ENCODE peak calls at places on chromosome 15, in six cellular contexts. R is A549, D is retinal pigment epithelial cell, Z is pancreas, G is fibroblast of lung, O is psoas muscle. I is an unnamed sample.

GRCh38 chr15:71072423-71072822 is 42.8 kb upstream of the THSD4 start:
- DNase-seq in Z (no peak), D (no peak), G (no peak), R (no peak), O (no peak), I (no peak)

GRCh38 chr15:90840954-90841353 is 27.4 kb upstream of the FURIN start:
- DNase-seq in Z (no peak), O (no peak), R (no peak), D (no peak), G (peak), I (no peak)

GRCh38 chr15:22810033-22810734 is 23.7 kb downstream of the NIPA1 start:
- DNase-seq in D (no peak), Z (no peak), R (no peak), G (no peak), O (no peak), I (no peak)

GRCh38 chr15:97961067-97961954 is 808 bp downstream of the ARRDC4 start:
- DNase-seq in G (no peak), R (no peak), D (no peak), Z (peak), O (peak), I (no peak)

GRCh38 chr15:71202712-71203111 is 87.4 kb downstream of the THSD4 start:
- DNase-seq in O (no peak), Z (no peak), G (no peak), D (no peak), R (no peak), I (no peak)

GRCh38 chr15:40405501-40406381 is at the start of gene IVD:
- DNase-seq in Z (peak), D (peak), O (peak), G (peak), R (peak), I (peak)

GRCh38 chr15:44296625-44297524 is 8.4 kb downstream of the GOLM2 start:
- DNase-seq in Z (no peak), D (peak), O (no peak), G (peak), R (peak), I (peak)

GRCh38 chr15:60070838-60071493 is 66.9 kb downstream of the FOXB1 start:
- DNase-seq in G (peak), D (peak), Z (no peak), R (no peak), O (no peak), I (no peak)

GRCh38 chr15:63517614-63518013 is 13.2 kb downstream of the USP3 start:
- DNase-seq in D (no peak), R (no peak), Z (no peak), O (no peak), G (no peak), I (no peak)

GRCh38 chr15:91100561-91101355 is 701 bp downstream of the SV2B start:
- DNase-seq in D (no peak), R (no peak), Z (no peak), O (no peak), G (peak), I (no peak)

GRCh38 chr15:64975390-64975789 is 14.3 kb downstream of the SPG21 start:
- DNase-seq in O (no peak), R (no peak), D (no peak), Z (no peak), G (peak), I (no peak)

GRCh38 chr15:39885099-39885777 is 34.8 kb downstream of the GPR176 start:
- DNase-seq in O (no peak), R (no peak), G (no peak), Z (no peak), D (no peak), I (peak)

GRCh38 chr15:51982013-51982769 is 10.6 kb upstream of the LEO1 start:
- DNase-seq in R (peak), O (peak), Z (no peak), D (peak), G (peak), I (no peak)
- H3K4me3 ChIP-seq in R (peak), O (peak), Z (no peak), D (no peak), G (peak), I (peak)

GRCh38 chr15:78791357-78791756 is 19.9 kb downstream of the ADAMTS7 start:
- DNase-seq in G (no peak), D (no peak), Z (no peak), R (no peak), O (no peak), I (no peak)

GRCh38 chr15:78795043-78795442 is 16.2 kb downstream of the ADAMTS7 start:
- DNase-seq in D (no peak), O (no peak), R (no peak), G (no peak), Z (no peak), I (no peak)

GRCh38 chr15:78789615-78790014 is 21.6 kb downstream of the ADAMTS7 start:
- DNase-seq in G (no peak), O (no peak), Z (no peak), R (no peak), D (no peak), I (no peak)

GRCh38 chr15:78788261-78788660 is 23.0 kb downstream of the ADAMTS7 start:
- DNase-seq in O (peak), G (no peak), R (no peak), D (no peak), Z (no peak), I (no peak)

DNA sequence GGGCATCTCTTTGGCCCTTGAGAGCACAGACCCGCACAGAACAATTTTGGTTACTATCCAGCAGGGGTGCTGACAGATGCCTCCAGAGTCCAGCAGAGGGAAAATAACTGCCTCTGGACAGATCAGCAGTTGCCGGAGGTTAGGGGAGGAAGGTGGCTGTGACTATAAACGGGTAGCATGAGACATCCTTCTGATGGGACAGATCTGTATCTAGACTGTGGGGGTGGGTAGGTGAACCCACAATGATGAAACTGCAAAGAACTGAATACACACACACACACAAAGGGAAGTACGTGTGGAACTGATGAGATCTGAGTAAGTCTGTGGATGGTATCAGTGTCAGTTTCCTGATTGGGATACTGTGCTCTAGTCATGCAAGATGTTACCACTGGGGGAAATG is 21.2 kb downstream of the ADAMTS7 start:
- DNase-seq in D (no peak), O (no peak), R (no peak), G (no peak), Z (no peak), I (no peak)
- TF ChIP-seq CTCF in D (no peak), O (no peak), R (no peak), G (no peak), Z (no peak), I (no peak)

GRCh38 chr15:32990071-32990470 is 204.4 kb downstream of the FMN1 start:
- DNase-seq in R (no peak), G (peak), O (no peak), Z (no peak), D (no peak), I (no peak)
- H3K4me3 ChIP-seq in R (no peak), G (no peak), O (no peak), Z (no peak), D (no peak), I (no peak)

GRCh38 chr15:66169023-66169422 is 84.5 kb downstream of the MEGF11 start:
- DNase-seq in G (no peak), Z (no peak), O (no peak), R (no peak), D (no peak), I (no peak)
- TF ChIP-seq CTCF in G (no peak), Z (no peak), O (no peak), R (no peak), D (no peak), I (no peak)

I was measured in epithelial cell of proximal tubule.